ENCODE peak calls at places on chromosomes 4 and X, in four cellular contexts. S, M, W and F are unnamed samples.

GRCh38 chr4:156346959-156347385 is 393.3 kb upstream of the CTSO start:
- DNase-seq in M (no peak), W (no peak), S (no peak), F (no peak)

GRCh38 chr4:8439914-8440490 is 521 bp downstream of the ACOX3 start:
- DNase-seq in W (no peak), M (peak), S (peak), F (no peak)

GRCh38 chr4:159540501-159540900 is 437.6 kb downstream of the RAPGEF2 start:
- DNase-seq in W (no peak), M (no peak), S (no peak), F (no peak)

GRCh38 chr4:140724780-140725179 is 31.4 kb downstream of the TBC1D9 start:
- DNase-seq in W (no peak), M (no peak), S (no peak), F (no peak)

GRCh38 chr4:52912608-52913007 is 50.5 kb downstream of the RASL11B start:
- DNase-seq in M (no peak), S (no peak), W (no peak), F (no peak)

GRCh38 chr4:156949373-156949814 is 22.2 kb downstream of the PDGFC start:
- DNase-seq in M (peak), W (no peak), S (no peak), F (no peak)

GRCh38 chr4:139599594-139600374 is 43.8 kb upstream of the SETD7 start:
- DNase-seq in S (no peak), M (peak), W (no peak), F (no peak)

GRCh38 chr4:32140636-32141035 is 1420.5 kb downstream of the PCDH7 start:
- DNase-seq in W (no peak), S (no peak), M (peak), F (no peak)

GRCh38 chr4:123631699-123632098 is 235.1 kb downstream of the SPRY1 start:
- DNase-seq in S (no peak), W (peak), M (no peak), F (no peak)

GRCh38 chrX:27008486-27008885 is 454.7 kb downstream of the PPP4R3C start:
- DNase-seq in W (no peak), M (no peak), S (no peak), F (no peak)

GRCh38 chrX:112867570-112867969 is 26.9 kb upstream of the AMOT start:
- DNase-seq in W (no peak), M (no peak), S (no peak), F (no peak)

GRCh38 chrX:153924149-153924861 is 1.8 kb downstream of the ARHGAP4 start:
- DNase-seq in M (peak), W (no peak), S (peak), F (no peak)

GRCh38 chr4:8356856-8357255 is 83.7 kb downstream of the ACOX3 start:
- DNase-seq in S (no peak), M (no peak), W (no peak), F (no peak)

GRCh38 chr4:182240161-182241130 is 2.8 kb upstream of the TENM3 start:
- DNase-seq in W (no peak), S (no peak), M (peak), F (no peak)

GRCh38 chr4:26896636-26897035 is 36.0 kb downstream of the STIM2 start:
- DNase-seq in S (no peak), M (no peak), W (no peak), F (no peak)

GRCh38 chr4:1502501-1502886 is 96.3 kb upstream of the NKX1-1 start:
- DNase-seq in W (peak), M (no peak), S (peak), F (no peak)

GRCh38 chr4:11614426-11614825 is 185.7 kb upstream of the HS3ST1 start:
- DNase-seq in S (no peak), M (peak), W (no peak), F (peak)

GRCh38 chr4:8702516-8703400 is 110.2 kb downstream of the CPZ start:
- DNase-seq in M (no peak), W (peak), S (peak), F (no peak)

GRCh38 chr4:71235321-71236206 is 103.3 kb upstream of the SLC4A4 start:
- DNase-seq in W (peak), M (no peak), S (no peak), F (no peak)

GRCh38 chrX:38061335-38061734 is 55.0 kb downstream of the SYTL5 start:
- DNase-seq in M (peak), S (no peak), W (no peak), F (peak)

GRCh38 chrX:70172226-70172625 is 5.1 kb upstream of the DGAT2L6 start:
- DNase-seq in S (no peak), W (no peak), M (no peak), F (no peak)

GRCh38 chr4:16663722-16664121 is 234.7 kb downstream of the LDB2 start:
- DNase-seq in M (no peak), S (no peak), W (no peak), F (no peak)

GRCh38 chr4:16670726-16671125 is 227.7 kb downstream of the LDB2 start:
- DNase-seq in W (no peak), M (no peak), S (no peak), F (no peak)

GRCh38 chr4:16669036-16669435 is 229.4 kb downstream of the LDB2 start:
- DNase-seq in M (no peak), S (peak), W (no peak), F (no peak)

GRCh38 chr4:16665942-16666586 is 232.4 kb downstream of the LDB2 start:
- DNase-seq in S (no peak), W (no peak), M (no peak), F (no peak)

DNA sequence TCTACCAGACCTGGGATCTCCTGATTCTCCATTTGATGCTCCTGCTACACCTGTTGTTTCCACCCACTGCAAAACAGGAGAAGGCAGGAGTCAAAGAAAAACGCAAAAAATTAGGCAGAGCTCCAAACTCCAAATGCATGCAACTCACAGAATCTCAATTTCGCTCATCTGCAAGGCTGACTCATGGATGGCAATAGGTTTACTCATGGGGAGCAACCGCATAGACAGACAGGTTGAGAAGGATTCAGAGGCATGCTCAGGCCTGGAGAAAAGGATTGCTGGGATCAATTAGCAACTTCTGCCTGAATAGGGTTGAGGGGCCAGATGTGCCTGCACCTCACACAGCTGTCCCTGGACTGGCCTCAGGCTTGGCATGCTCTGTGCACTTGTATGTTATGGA is 231.0 kb downstream of the LDB2 start:
- DNase-seq in W (peak), S (no peak), M (no peak), F (no peak)
- H3K4me3 ChIP-seq in W (no peak), S (no peak), M (no peak), F (no peak)

DNA sequence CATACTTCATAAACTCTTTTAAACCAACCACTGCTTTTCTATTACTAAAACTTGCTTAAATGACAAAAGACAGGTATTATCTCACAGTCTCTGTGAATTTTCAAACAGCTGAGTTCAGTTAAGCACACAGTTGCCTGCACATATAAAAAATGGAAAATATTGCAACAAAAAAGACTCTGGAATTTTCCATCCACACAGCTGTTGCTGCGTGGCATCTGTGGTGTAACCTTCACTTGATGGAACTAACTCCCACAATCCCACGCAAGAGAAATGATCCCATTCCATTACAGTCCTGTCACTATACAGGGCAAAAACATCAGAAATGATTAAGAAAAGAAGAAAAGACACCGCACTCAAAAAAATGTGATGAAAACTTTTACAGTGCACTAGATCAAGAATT is 149.8 kb upstream of the TBL1X start:
- DNase-seq in W (no peak), S (no peak), M (no peak), F (no peak)
- H3K4me3 ChIP-seq in W (no peak), S (no peak), M (no peak), F (no peak)

GRCh38 chr4:56506110-56506705 is 617 bp downstream of the ARL9 start:
- DNase-seq in S (no peak), W (peak), M (no peak), F (no peak)
- H3K4me3 ChIP-seq in S (peak), W (peak), M (no peak), F (no peak)

GRCh38 chr4:48779998-48780866 is at the start of gene FRYL:
- DNase-seq in W (peak), S (peak), M (peak), F (peak)

GRCh38 chr4:48777739-48778138 is 2.3 kb downstream of the FRYL start:
- DNase-seq in M (no peak), W (no peak), S (no peak), F (no peak)

GRCh38 chr4:48778431-48779094 is 1.5 kb downstream of the FRYL start:
- DNase-seq in S (no peak), M (no peak), W (peak), F (no peak)

GRCh38 chr4:48780867-48781219 is 764 bp upstream of the FRYL start:
- DNase-seq in W (no peak), S (peak), M (no peak), F (no peak)

GRCh38 chr4:48779095-48779997 is 733 bp downstream of the FRYL start:
- DNase-seq in W (peak), S (peak), M (peak), F (no peak)
- H3K4me3 ChIP-seq in W (peak), S (peak), M (peak), F (peak)

DNA sequence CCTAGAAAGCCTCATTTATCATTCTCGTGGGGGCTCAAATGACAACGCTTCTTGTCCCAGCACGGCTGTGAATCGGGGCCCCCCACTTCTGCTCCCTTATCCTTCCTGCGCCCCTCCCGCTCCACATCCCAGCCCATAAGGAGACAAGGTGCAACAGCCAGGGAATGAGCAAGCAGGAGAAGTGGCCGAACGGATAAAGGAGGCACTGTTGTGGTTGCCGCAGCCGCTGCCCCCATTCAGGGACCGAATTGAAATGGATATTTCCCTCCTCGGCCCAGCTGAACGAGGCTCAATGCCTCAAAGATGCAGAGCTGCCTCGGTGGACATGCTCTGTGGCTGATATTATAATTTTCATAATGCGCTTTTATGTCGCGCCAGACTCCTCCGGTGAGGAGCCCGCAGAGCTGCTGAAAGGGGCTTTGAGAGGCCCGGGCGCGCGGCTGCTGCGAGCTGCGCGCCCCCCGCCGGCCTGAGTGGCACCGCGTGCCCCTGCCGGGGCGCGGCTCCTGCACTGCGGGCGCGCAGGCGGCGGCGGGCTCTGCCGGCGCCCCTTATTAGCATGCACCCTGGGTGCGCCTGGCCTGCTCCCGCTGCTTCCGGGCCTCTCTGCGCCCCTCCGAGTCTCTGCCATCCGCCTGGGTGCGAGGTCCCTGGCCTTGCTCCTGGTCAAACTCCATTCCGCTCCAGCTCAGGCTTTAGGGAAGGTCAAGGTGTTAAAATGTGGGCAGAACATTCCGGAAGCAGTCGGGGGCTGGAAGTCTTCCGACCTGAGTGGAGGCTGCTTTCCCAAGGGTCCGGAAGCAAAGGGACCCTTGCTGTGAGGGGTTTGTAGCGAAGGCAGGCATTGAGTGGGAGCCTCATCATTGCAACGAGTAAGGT is 68.2 kb upstream of the TMEM33 start:
- DNase-seq in S (no peak), W (no peak), M (no peak), F (no peak)
- H3K4me3 ChIP-seq in S (no peak), W (no peak), M (no peak), F (no peak)